ENCODE peak calls at places on chromosome 6, in four cellular contexts. Q is transverse colon, V is endothelial cell of umbilical vein, D is stomach. B is an unnamed sample.
A peak's percentile ranks its signal among the peaks of the same experiment; 100 is the strongest.

GRCh38 chr6:54624779-54625178 is 221.8 kb upstream of the FAM83B start:
- DNase-seq in Q (no peak), V (no peak), D (no peak), B (no peak)

GRCh38 chr6:100446115-100446921 is 18.4 kb downstream of the SIM1 start:
- DNase-seq in V (peak; percentile 38), D (no peak), Q (no peak), B (no peak)

GRCh38 chr6:118551063-118551672 is 3.1 kb downstream of the PLN start:
- DNase-seq in D (no peak), V (peak; percentile 79), Q (no peak), B (no peak)

GRCh38 chr6:46211917-46212316 is 41.1 kb upstream of the ENPP5 start:
- DNase-seq in D (no peak), Q (no peak), V (no peak), B (no peak)

GRCh38 chr6:100217225-100217624 is 223.2 kb upstream of the MCHR2 start:
- DNase-seq in Q (no peak), D (no peak), V (no peak), B (no peak)

GRCh38 chr6:32785781-32786533 is 22.6 kb upstream of the HLA-DQB2 start:
- DNase-seq in D (no peak), Q (peak; percentile 28), V (peak; percentile 58), B (peak; percentile 49)

GRCh38 chr6:1838604-1839003 is 228.9 kb downstream of the FOXC1 start:
- DNase-seq in D (no peak), V (peak; percentile 52), Q (no peak), B (no peak)

GRCh38 chr6:85449818-85450577 is at the start of gene NT5E:
- DNase-seq in Q (peak; percentile 70), D (peak; percentile 79), V (peak; percentile 79), B (peak; percentile 42)

DNA sequence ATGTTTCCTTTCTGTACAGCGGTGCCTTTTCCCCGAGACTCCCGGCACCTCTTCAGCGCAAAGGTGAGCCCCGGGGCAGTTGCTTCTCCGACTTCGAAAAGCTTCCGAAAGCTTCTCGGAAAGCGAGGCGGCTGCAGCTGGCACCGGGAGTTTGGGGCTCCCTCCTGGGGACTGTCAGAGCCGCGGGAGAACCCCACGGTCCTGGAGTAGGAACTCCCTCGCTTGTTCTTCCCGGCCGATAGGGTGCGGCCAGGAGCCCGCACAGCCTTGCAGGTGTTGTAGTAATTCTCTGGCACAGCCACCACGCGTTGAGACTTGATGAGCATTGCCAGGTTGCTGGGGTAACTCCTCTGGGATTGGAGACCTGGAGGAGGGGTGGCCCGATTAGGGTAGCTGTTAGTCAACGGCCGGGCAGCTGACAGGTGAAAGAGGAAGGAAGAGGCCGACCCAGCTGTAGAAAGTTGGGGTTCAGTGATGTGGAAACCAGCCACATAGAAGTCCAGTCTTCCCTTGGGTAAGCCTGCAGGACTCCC is 708 bp downstream of the KDM1B start:
- DNase-seq in V (peak; percentile 40), D (peak; percentile 82), Q (peak; percentile 82), B (peak; percentile 67)
- TF ChIP-seq CTCF in V (peak; percentile 35), D (no peak), Q (peak; percentile 38), B (no peak)

GRCh38 chr6:131997450-131998153 is 46.4 kb upstream of the CCN2 start:
- DNase-seq in D (no peak), Q (no peak), V (no peak), B (no peak)

GRCh38 chr6:131998255-131998982 is 47.2 kb upstream of the CCN2 start:
- DNase-seq in D (no peak), V (no peak), Q (no peak), B (no peak)

GRCh38 chr6:131999545-132000146 is 48.5 kb upstream of the CCN2 start:
- DNase-seq in Q (no peak), V (no peak), D (no peak), B (no peak)

GRCh38 chr6:132003516-132004178 is 52.5 kb upstream of the CCN2 start:
- DNase-seq in D (no peak), V (no peak), Q (no peak), B (no peak)

GRCh38 chr6:132000296-132000695 is 49.1 kb upstream of the CCN2 start:
- DNase-seq in D (no peak), V (no peak), Q (no peak), B (no peak)
- H3K27ac ChIP-seq in D (no peak overlapping the region), V (no peak overlapping the region), Q (no peak overlapping the region), B (no peak overlapping the region)

DNA sequence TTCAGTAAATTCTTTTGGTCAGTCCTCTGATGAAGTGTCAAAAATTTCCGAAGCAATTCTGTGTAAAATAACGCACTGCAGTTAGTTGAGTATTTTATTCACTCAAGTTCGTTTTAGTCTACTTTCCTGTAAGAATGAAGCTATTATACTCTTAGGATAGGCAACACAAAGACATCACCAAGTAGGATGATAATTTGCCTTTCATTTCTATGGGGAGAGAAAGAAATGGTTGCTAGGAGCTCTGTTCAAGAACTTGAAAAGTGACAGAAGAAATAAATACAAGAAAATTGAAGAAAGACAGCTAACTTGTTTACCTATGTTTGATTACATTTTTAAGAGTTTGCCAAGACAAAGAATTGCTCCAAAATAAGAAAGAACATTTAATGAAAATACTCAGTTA is 290.4 kb downstream of the EYS start:
- DNase-seq in V (no peak), D (no peak), Q (no peak), B (no peak)
- TF ChIP-seq POLR2A in V (no peak), D (no peak), Q (no peak), B (no peak)

DNA sequence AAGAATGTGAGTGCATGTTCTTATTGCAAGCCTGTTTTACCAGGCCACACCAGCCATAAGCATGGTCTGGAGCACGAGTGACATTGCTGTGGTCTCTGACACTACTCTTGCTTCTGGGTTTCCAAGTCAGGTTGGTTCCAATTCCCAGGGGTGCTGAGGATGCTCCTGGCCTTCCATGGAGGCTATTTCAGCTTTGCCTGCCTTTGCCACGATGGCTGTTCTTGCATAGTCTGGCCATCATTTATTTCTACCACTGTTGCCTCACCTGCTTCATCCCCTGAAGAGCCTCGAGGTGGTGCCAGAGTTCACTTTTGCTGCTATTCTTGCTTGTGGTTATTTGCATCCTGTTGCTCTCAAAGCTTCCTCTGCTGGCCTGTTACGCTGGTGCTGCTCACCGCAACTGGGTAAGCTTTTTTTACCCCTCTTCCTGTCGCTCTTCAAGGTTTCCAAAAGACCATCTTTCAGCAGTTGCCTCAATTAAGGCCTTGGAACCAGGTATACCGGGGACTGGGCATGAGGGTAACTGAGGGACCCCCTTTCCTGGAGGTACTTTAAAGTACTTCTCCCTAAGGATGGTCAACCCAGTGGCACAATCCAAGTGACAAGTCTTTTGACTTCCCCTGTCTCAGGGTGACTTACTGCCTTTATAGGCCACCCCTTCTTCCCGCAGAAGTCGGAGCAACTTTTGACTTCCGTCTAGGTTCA is 64.5 kb downstream of the AKAP7 start:
- DNase-seq in Q (peak; percentile 43), D (peak; percentile 34), V (peak; percentile 43), B (peak; percentile 75)
- TF ChIP-seq CTCF in Q (peak; percentile 33), D (peak; percentile 80), V (peak; percentile 57), B (peak; percentile 57)

DNA sequence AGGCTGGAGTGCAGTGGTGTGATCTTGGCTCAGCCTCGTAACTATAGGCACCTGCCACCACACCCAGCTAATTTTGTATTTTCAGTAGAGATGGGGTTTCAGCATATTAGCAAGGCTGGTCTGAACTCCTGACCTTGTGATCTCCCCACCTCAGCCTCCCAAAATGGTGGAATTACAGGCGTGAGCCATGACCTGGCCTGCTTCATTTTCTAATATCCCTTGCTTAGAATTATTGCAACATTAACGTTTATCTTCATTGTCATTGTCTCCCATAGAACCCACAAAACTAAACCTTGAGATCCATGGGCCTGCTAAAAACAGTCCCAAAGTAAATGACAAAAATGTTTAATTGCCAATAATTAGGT is 6.1 kb downstream of the EEF1A1 start:
- DNase-seq in Q (no peak), D (no peak), V (peak; percentile 9), B (no peak)
- H3K27ac ChIP-seq in Q (peak overlapping the region; percentile 62), D (no peak overlapping the region), V (no peak overlapping the region), B (peak overlapping the region; percentile 39)

GRCh38 chr6:116467514-116467913 is 6.3 kb downstream of the CALHM6 start:
- DNase-seq in D (no peak), V (no peak), Q (no peak), B (no peak)
- TF ChIP-seq POLR2A in D (no peak), V (no peak), Q (no peak), B (no peak)

GRCh38 chr6:21596379-21597242 is 3.1 kb downstream of the SOX4 start:
- DNase-seq in Q (peak; percentile 40), D (peak; percentile 31), V (peak; percentile 71), B (peak; percentile 55)
- TF ChIP-seq CTCF in Q (peak; percentile 50), D (peak; percentile 44), V (peak; percentile 19), B (peak; percentile 44)

GRCh38 chr6:62746161-62746560 is 460.1 kb upstream of the KHDRBS2 start:
- DNase-seq in V (no peak), D (no peak), Q (no peak), B (no peak)
- H3K27ac ChIP-seq in V (no peak overlapping the region), D (no peak overlapping the region), Q (no peak overlapping the region), B (no peak overlapping the region)

DNA sequence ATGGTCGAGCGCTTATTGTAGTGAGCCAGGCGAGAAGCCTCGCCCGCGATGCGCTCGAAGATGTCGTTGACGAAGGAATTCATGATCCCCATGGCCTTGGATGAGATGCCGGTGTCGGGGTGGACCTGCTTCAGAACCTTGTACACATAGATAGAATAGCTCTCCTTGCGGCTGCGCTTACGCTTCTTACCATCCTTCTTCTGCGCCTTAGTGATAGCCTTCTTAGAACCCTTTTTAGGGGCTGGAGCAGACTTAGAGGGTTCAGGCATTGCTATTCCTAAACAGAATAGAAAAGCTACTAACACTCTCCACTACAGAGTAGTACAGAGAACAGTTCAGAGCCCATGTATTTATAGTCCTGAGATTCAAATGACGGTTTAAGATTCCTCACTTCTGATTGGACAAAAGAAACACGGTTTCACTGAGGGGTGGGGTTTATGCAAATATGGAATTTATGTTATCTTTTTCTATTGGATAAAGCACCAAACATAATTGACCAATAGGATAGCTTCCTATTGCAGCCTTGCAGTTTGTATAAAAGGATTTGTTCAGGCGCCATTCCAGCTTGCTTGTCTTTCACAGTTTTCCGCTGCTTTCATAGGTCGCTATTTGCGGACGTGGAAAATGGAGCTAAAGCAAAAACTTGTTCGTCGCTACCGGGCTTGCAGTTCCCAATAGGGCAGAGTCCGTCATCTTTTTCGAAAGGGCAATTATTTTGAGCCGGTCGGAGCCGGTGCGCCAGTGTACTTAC is 43.7 kb upstream of the HFE start:
- DNase-seq in D (peak; percentile 76), Q (peak; percentile 82), V (peak; percentile 96), B (peak; percentile 81)
- TF ChIP-seq POLR2A in D (peak; percentile 99), Q (peak; percentile 99), V (peak; percentile 89), B (peak; percentile 100)

DNA sequence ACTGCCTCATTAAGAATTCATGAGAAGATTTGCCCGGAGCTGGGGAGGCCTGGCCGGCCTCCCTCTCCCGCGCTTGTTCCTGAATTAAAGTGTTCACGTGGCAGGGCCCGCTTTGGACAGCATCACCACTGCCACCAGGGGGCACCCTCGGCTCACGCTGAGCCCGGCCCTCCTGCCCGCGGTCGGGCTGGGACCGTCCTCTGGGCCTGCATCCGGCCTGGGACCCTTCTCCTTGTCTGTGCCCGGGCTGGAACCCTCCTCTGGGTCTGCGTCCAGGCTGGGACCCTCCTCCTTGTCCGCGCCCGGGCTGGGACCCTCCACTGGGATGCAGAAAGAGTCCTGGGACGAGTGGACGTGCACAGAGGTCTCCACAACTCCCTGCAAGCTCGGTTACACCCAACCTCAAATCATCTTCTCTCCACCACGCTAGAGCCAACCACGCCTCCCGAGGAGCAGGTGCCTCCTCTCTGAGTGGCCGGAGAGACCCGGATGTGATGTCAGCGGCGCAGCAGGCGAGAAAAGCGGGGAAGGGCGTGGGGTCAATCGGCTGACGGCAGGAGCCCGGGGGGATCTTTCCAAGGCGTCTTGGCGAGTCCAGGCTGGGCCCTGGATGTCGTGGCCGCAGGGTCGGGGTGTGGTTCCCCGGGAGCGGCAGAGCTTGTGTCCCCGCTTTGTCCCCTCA is 50.9 kb upstream of the DACT2 start:
- DNase-seq in Q (peak; percentile 85), D (peak; percentile 84), V (no peak), B (peak; percentile 69)
- TF ChIP-seq CTCF in Q (peak; percentile 92), D (peak; percentile 86), V (peak; percentile 77), B (peak; percentile 59)

B was measured in adrenal gland.